ENCODE peak calls at places on chromosomes 11 and 22, in six cellular contexts. G, J, N, H, U and V are unnamed samples.

GRCh38 chr22:17903564-17904295 is 120.6 kb downstream of the MICAL3 start:
- DNase-seq in G (peak; percentile 70), J (no peak), N (no peak), H (no peak), U (no peak), V (no peak)

GRCh38 chr11:57805780-57806179 is 44.2 kb downstream of the CTNND1 start:
- DNase-seq in G (peak; percentile 69), J (no peak), N (no peak), H (no peak), U (no peak), V (no peak)

GRCh38 chr11:102361100-102362021 is 14.3 kb downstream of the BIRC2 start:
- DNase-seq in G (no peak), J (peak; percentile 17), N (no peak), H (no peak), U (no peak), V (no peak)

GRCh38 chr11:10742460-10743208 is 8.4 kb upstream of the CTR9 start:
- DNase-seq in G (no peak), J (peak; percentile 88), N (no peak), H (no peak), U (no peak), V (no peak)

GRCh38 chr11:34379081-34379480 is 21.3 kb upstream of the ABTB2 start:
- DNase-seq in G (no peak), J (peak; percentile 36), N (no peak), H (no peak), U (no peak), V (no peak)

GRCh38 chr11:103652013-103652412 is 384.4 kb upstream of the DDI1 start:
- DNase-seq in G (no peak), J (peak; percentile 20), N (no peak), H (no peak), U (no peak), V (no peak)

GRCh38 chr22:35860837-35861236 is 143.2 kb downstream of the APOL5 start:
- DNase-seq in G (no peak), J (no peak), N (no peak), H (no peak), U (no peak), V (no peak)

GRCh38 chr11:78676026-78676557 is 101.4 kb upstream of the NARS2 start:
- DNase-seq in G (no peak), J (no peak), N (no peak), H (no peak), U (no peak), V (no peak)

GRCh38 chr11:26322335-26323067 is 9.4 kb upstream of the ANO3 start:
- DNase-seq in G (no peak), J (no peak), N (no peak), H (no peak), U (no peak), V (no peak)

DNA sequence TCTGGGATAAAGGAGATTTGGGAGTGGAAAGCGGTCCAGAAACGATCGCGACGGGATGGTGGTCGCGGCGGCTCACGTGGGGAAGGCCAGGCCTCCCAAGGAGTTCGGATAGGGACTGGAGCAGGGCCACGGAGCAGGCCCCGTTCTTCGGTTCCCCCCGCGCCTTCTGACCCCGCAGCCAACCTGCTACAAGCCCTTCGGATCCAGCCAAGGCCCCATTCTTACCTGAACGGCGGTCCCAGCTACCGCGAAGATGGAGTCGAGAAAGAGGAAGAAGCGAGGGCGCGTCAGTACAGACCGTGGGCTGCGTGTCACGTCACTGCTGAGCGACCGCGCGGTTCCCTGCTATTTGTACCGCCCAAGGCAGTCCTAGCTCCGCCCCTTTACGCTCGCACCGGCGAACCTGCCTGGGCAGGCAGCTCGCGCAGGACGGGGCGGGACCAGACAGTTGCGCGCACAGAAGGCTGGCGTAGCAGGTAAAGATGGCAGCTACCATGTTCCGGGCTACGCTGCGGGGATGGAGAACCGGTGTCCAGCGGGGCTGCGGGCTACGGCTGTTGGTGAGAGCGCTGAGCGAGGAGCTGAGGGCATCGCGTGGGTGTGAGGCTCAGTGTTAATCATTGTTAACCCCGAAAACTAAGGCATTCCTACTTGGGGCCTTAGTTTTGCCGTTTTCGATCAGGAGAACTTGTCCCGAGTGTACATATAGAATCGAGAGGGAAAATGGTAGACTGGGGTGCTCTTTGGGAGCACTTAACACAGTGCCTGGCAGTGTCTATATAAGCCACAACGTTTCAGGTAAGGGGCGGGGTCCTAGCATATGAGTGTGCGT is at the start of the genes FAU and MRPL49:
- DNase-seq in G (peak; percentile 100), J (peak; percentile 96), N (peak; percentile 98), H (peak; percentile 98), U (peak; percentile 94), V (peak; percentile 99)
- TF ChIP-seq POLR2A in G (peak; percentile 96), J (peak; percentile 88), N (peak; percentile 86), H (peak; percentile 93), U (peak; percentile 97), V (no peak)

GRCh38 chr11:66510990-66511339 is 530 bp downstream of the BBS1 start:
- DNase-seq in G (no peak), J (no peak), N (no peak), H (no peak), U (no peak), V (no peak)
- H3K27ac ChIP-seq in G (peak overlapping the region; percentile 41), J (peak overlapping the region; percentile 10), N (peak overlapping the region; percentile 43), H (no peak overlapping the region), U (peak overlapping the region; percentile 63), V (peak overlapping the region; percentile 65)

DNA sequence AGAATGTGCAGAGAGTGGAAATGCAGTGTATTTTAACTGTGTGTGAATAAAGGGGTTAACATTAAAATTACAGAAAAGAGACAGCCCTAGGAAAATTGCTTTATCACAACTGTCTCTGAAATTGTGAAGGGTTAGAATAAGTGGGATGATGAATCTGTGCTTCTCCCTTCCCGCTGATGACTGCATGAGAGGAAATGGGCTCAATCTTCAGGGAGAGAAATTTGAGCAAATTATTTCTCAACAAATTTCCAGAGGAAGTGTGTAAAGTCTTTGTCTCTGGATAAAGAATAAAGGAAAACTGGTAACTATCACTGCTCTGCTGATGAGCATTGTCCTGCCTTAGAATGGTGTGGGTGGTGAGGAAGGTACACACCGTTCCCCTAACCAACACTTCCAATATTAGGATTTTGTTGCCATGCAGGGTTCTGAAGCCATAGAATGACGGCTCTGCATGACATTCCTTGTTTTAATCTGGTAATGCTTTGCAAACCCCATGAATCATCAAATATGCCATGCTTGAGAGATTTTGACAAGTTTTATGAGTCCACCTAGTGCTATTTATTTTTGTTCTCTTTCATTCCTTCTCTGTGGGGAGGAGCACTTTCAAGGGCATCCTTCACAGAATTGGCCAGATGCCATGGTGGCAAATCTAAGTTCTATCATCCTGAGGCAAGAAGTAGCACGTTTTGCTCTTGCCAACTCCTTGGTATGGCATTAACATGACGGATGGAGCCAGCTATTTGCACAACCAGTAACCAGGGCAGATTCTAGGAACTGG is 268.6 kb downstream of the FAM76B start:
- DNase-seq in G (no peak), J (no peak), N (no peak), H (no peak), U (no peak), V (no peak)
- TF ChIP-seq CTCF in G (no peak), J (no peak), N (no peak), H (no peak), U (no peak), V (no peak)

GRCh38 chr11:554824-555499 is 5.6 kb downstream of the LMNTD2 start:
- DNase-seq in G (peak; percentile 83), J (no peak), N (no peak), H (no peak), U (peak; percentile 62), V (peak; percentile 78)
- TF ChIP-seq POLR2A in G (peak; percentile 46), J (no peak), N (no peak), H (no peak), U (no peak), V (no peak)

GRCh38 chr11:66728760-66729385 is at the start of gene SPTBN2:
- DNase-seq in G (peak; percentile 25), J (no peak), N (no peak), H (no peak), U (no peak), V (no peak)
- H3K27ac ChIP-seq in G (no peak within 1 kb of the TSS), J (no peak within 1 kb of the TSS), N (no peak within 1 kb of the TSS), H (no peak within 1 kb of the TSS), U (no peak within 1 kb of the TSS), V (no peak within 1 kb of the TSS)

DNA sequence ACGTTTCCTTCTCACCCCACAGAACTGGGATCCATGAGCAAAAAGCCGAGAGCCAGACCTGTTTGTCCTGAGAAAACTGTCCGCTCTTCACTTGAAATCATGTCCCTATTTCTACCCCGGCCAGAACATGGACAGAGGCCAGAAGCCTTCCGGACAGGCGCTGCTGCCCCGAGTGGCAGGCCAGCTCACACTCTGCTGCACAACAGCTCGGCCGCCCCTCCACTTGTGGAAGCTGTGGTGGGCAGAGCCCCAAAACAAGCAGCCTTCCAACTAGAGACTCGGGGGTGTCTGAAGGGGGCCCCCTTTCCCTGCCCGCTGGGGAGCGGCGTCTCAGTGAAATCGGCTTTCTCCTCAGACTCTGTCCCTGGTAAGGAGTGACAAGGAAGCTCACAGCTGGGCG is 24.0 kb downstream of the CD5 start:
- DNase-seq in G (peak; percentile 24), J (no peak), N (peak; percentile 80), H (no peak), U (no peak), V (no peak)
- TF ChIP-seq CTCF in G (no peak), J (no peak), N (no peak), H (peak; percentile 11), U (peak; percentile 48), V (no peak)